ENCODE peak calls at places on chromosomes 3 and 15, in six cellular contexts. V, H, I, B, Q and M are unnamed samples.

GRCh38 chr3:129615751-129616281 is 9.3 kb upstream of the PLXND1 start:
- DNase-seq in V (no peak), H (peak), I (no peak), B (no peak), Q (no peak), M (no peak)

GRCh38 chr3:128351476-128352085 is 115.1 kb downstream of the DNAJB8 start:
- DNase-seq in V (no peak), H (no peak), I (no peak), B (no peak), Q (no peak), M (no peak)

GRCh38 chr3:62589078-62589477 is 215.7 kb upstream of the FEZF2 start:
- DNase-seq in V (no peak), H (no peak), I (no peak), B (no peak), Q (no peak), M (no peak)

GRCh38 chr15:85579957-85580694 is 199.7 kb downstream of the AKAP13 start:
- DNase-seq in V (no peak), H (peak), I (no peak), B (no peak), Q (no peak), M (no peak)

GRCh38 chr15:71542836-71543235 is 267.5 kb upstream of the NR2E3 start:
- DNase-seq in V (no peak), H (no peak), I (no peak), B (no peak), Q (no peak), M (no peak)

GRCh38 chr15:91807122-91807521 is 46.4 kb upstream of the SLCO3A1 start:
- DNase-seq in V (no peak), H (no peak), I (no peak), B (no peak), Q (no peak), M (no peak)

GRCh38 chr15:38509152-38509551 is 55.2 kb downstream of the FAM98B start:
- DNase-seq in V (no peak), H (no peak), I (no peak), B (no peak), Q (no peak), M (no peak)

GRCh38 chr3:177124882-177125281 is 72.4 kb downstream of the TBL1XR1 start:
- DNase-seq in V (no peak), H (no peak), I (no peak), B (no peak), Q (peak), M (no peak)

GRCh38 chr3:196842567-196843434 is 24.9 kb upstream of the SENP5 start:
- DNase-seq in V (no peak), H (no peak), I (no peak), B (no peak), Q (no peak), M (no peak)

GRCh38 chr3:133573054-133573628 is 345 bp upstream of the CDV3 start:
- DNase-seq in V (peak), H (peak), I (peak), B (peak), Q (peak), M (peak)

GRCh38 chr15:58425185-58425584 is 6.6 kb upstream of the LIPC start:
- DNase-seq in V (no peak), H (no peak), I (no peak), B (no peak), Q (no peak), M (no peak)

GRCh38 chr3:157336252-157337009 is 100.2 kb upstream of the PTX3 start:
- DNase-seq in V (no peak), H (no peak), I (no peak), B (no peak), Q (no peak), M (no peak)

GRCh38 chr3:47910777-47911440 is 105.3 kb downstream of the MAP4 start:
- DNase-seq in V (no peak), H (no peak), I (no peak), B (no peak), Q (peak), M (no peak)

GRCh38 chr3:54917172-54917571 is 10.7 kb downstream of the LRTM1 start:
- DNase-seq in V (no peak), H (no peak), I (no peak), B (no peak), Q (no peak), M (no peak)

GRCh38 chr3:107882881-107883280 is 207.9 kb downstream of the CD47 start:
- DNase-seq in V (no peak), H (no peak), I (no peak), B (no peak), Q (no peak), M (no peak)

GRCh38 chr15:86183765-86184491 is 104.3 kb downstream of the AGBL1 start:
- DNase-seq in V (no peak), H (no peak), I (no peak), B (no peak), Q (no peak), M (no peak)

GRCh38 chr15:62739507-62739906 is 303.0 kb upstream of the TPM1 start:
- DNase-seq in V (no peak), H (no peak), I (no peak), B (no peak), Q (peak), M (no peak)

GRCh38 chr15:37015476-37015875 is 84.9 kb downstream of the MEIS2 start:
- DNase-seq in V (no peak), H (no peak), I (no peak), B (no peak), Q (no peak), M (no peak)

GRCh38 chr3:46695177-46695961 is 1.9 kb upstream of the ALS2CL start:
- DNase-seq in V (no peak), H (peak), I (peak), B (peak), Q (no peak), M (peak)

GRCh38 chr3:127304121-127304744 is 16.4 kb upstream of the PRR20G start:
- DNase-seq in V (no peak), H (peak), I (no peak), B (peak), Q (peak), M (no peak)

GRCh38 chr15:55917881-55918296 is 75.5 kb downstream of the NEDD4 start:
- DNase-seq in V (no peak), H (peak), I (no peak), B (peak), Q (peak), M (no peak)

GRCh38 chr3:126678691-126679317 is 23.9 kb upstream of the TXNRD3 start:
- DNase-seq in V (no peak), H (peak), I (no peak), B (peak), Q (no peak), M (no peak)

GRCh38 chr3:130692455-130692854 is 54.2 kb downstream of the PIK3R4 start:
- DNase-seq in V (no peak), H (no peak), I (no peak), B (no peak), Q (peak), M (no peak)

GRCh38 chr3:49401758-49402157 is 10.0 kb downstream of the RHOA start:
- DNase-seq in V (no peak), H (no peak), I (no peak), B (no peak), Q (no peak), M (no peak)

GRCh38 chr3:150421799-150422548 is 13.9 kb downstream of the TSC22D2 start:
- DNase-seq in V (no peak), H (no peak), I (no peak), B (no peak), Q (peak), M (no peak)

GRCh38 chr3:192449036-192449435 is 278.3 kb downstream of the FGF12 start:
- DNase-seq in V (no peak), H (no peak), I (no peak), B (no peak), Q (no peak), M (no peak)

GRCh38 chr3:100400424-100400781 is 486 bp downstream of the TOMM70 start:
- DNase-seq in V (peak), H (peak), I (peak), B (peak), Q (peak), M (peak)

GRCh38 chr3:160801386-160802118 is 45.5 kb downstream of the PPM1L start:
- DNase-seq in V (no peak), H (peak), I (no peak), B (no peak), Q (no peak), M (no peak)

GRCh38 chr15:73957276-73957675 is 31.0 kb downstream of the LOXL1 start:
- DNase-seq in V (no peak), H (no peak), I (no peak), B (no peak), Q (peak), M (no peak)

GRCh38 chr3:42265059-42265991 is 660 bp downstream of the CCK start:
- DNase-seq in V (no peak), H (no peak), I (no peak), B (no peak), Q (no peak), M (no peak)

GRCh38 chr15:90915216-90915807 is 12.2 kb downstream of the MAN2A2 start:
- DNase-seq in V (peak), H (no peak), I (no peak), B (no peak), Q (no peak), M (no peak)

GRCh38 chr3:23761440-23761896 is 44.3 kb upstream of the UBE2E1 start:
- DNase-seq in V (no peak), H (peak), I (no peak), B (peak), Q (peak), M (no peak)

GRCh38 chr3:182697345-182697919 is 95.9 kb upstream of the ATP11B start:
- DNase-seq in V (peak), H (no peak), I (no peak), B (no peak), Q (no peak), M (no peak)

GRCh38 chr15:51622269-51623180 is at the start of gene DMXL2:
- DNase-seq in V (peak), H (peak), I (peak), B (peak), Q (peak), M (peak)

GRCh38 chr15:51621155-51621554 is 1.4 kb downstream of the DMXL2 start:
- DNase-seq in V (no peak), H (no peak), I (no peak), B (no peak), Q (no peak), M (no peak)

GRCh38 chr15:51623386-51623938 is 891 bp upstream of the DMXL2 start:
- DNase-seq in V (no peak), H (peak), I (no peak), B (no peak), Q (no peak), M (no peak)

GRCh38 chr15:51620647-51621046 is 1.9 kb downstream of the DMXL2 start:
- DNase-seq in V (no peak), H (no peak), I (no peak), B (no peak), Q (no peak), M (no peak)

GRCh38 chr15:51621917-51622268 is 678 bp downstream of the DMXL2 start:
- DNase-seq in V (peak), H (peak), I (peak), B (peak), Q (peak), M (peak)
- TF ChIP-seq CTCF in V (no peak), H (no peak), I (no peak), B (no peak), Q (no peak), M (peak)

DNA sequence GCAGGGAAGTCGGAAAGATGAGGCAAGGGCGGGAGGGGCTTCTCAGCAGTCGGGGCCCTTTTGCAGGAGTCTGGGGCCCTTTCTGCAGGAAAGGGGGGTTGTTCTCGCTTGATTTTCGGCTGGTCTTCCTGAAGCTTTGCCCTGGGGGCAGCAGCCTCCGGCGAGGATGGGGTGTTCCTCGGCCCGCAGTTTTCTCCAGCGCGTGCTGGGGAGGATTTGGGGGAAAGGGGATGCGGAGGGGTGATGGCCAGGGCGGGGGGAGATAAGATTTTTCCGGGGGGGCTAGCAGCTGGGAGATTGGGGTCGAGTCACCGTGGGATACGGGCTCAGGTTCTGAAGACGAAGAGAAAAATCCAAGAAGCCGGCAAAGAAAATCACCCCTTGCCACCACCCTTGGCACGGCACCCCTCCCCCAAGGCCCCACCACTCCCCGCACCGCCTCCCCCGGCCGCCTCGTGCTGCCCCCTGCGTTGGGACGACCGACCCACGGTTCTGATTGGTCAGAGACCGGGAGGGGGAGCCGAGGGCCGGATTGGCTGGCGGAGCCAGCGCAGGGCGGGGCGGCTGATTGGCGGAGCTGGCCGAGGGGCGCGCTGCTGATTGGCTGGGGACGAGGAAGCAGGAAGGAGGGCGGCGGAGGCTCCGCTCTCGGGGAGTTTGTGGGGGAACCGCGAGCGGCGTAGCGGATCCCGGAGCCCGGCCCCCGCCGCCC is at the start of gene BAHD1:
- DNase-seq in V (peak), H (peak), I (peak), B (peak), Q (peak), M (peak)
- TF ChIP-seq CTCF in V (no peak), H (no peak), I (no peak), B (no peak), Q (no peak), M (peak)

GRCh38 chr3:185519021-185519420 is 20.2 kb upstream of the TMEM41A start:
- DNase-seq in V (no peak), H (no peak), I (no peak), B (no peak), Q (peak), M (no peak)
- TF ChIP-seq CTCF in V (no peak), H (no peak), I (peak), B (no peak), Q (peak), M (no peak)

DNA sequence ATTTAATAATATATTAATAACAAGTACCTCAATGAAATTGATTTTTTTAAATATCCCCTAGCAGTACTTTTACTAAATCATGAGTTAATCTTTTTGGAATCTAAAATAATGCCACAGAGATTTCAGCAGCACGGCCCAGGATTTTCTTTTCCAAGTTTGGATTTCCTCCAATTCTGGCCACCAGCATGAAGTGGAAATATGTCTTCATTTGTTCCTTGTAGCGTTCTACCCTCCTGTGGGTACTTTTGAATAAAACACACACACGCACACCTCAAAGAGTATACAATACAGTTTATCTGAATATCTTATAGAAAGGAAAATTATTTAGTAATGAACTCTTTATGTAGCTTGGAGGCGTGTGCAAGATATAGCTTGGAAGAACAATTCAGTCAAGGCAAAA is 125.1 kb upstream of the STT3B start:
- DNase-seq in V (no peak), H (no peak), I (no peak), B (no peak), Q (no peak), M (no peak)
- TF ChIP-seq CTCF in V (no peak), H (no peak), I (no peak), B (no peak), Q (no peak), M (no peak)

DNA sequence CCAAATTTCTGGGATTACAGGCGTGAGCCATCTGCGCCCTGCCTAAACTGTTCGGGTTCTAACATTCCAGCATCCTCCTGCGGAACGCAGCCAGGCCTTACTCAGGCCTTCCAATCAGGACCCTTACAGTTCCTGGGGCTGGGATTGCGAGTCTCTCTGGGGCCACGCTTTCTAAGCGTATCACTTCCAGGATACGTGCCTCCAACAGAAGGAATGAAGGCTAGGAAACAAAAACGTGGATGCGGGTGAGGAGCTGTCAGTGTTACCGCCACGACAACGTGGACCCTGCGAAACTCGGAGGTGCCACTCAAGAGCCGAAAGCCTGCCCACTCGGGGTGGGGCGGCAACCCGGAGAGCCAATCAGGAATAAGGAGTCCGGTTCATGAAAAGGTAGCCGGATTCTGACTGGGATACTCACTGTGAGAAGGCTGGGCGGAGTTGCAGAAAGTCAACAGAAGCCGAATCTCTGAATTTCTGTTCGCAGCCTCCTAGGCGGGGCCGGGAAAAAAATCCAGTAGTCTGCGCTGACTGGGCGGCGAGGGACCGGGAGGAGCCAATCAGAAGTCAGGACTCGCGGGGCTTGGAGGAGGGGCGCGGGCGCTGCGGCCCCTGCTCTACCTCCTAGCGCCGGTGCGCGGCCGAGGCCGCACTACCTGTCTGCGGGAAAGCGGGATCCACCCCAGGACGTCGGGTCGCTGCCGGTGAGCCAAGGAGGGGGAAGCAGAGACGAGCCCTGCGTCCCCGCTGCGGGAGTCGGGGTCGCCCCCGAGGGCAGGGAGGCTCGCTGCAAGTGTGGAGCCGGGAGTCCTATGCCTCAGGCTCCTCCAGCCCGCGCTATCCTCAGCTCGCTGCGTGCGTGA is at the start of gene HYKK:
- DNase-seq in V (peak), H (peak), I (peak), B (peak), Q (peak), M (peak)
- TF ChIP-seq CTCF in V (no peak), H (no peak), I (peak), B (peak), Q (no peak), M (no peak)

GRCh38 chr3:67109651-67110204 is 111.6 kb downstream of the KBTBD8 start:
- DNase-seq in V (no peak), H (peak), I (no peak), B (peak), Q (peak), M (no peak)
- TF ChIP-seq CTCF in V (peak), H (peak), I (peak), B (peak), Q (peak), M (peak)

GRCh38 chr3:70127192-70127591 is 127.7 kb downstream of the SAMMSON start:
- DNase-seq in V (no peak), H (no peak), I (no peak), B (no peak), Q (no peak), M (no peak)
- TF ChIP-seq CTCF in V (no peak), H (no peak), I (no peak), B (no peak), Q (no peak), M (no peak)

DNA sequence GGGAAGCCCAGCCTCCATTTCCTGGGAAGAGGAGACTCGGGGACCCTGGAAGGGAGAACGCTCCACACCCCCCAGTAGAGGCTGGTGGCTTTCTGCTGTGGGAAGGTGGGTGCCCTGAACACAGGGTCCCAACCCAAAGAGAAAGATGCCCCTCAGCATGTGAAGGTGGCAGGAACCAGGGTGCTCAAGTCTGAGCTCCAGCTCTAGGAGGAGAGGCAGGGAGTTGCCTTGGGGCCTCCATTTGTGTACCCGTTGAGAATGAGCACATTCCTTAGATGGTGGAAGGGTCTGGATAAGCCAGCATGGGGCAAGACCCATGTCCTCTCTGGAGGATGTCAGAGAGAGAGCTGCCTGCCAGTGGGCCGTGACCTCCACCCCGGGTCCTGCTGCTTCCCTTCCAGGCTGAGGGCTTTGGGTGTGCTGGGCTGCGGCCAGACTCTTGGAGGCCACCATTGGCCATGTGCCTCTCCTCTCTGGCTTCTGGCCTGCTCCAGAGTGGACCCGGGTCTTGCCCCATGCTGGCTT is 212.3 kb downstream of the TBC1D2B start:
- DNase-seq in V (no peak), H (no peak), I (no peak), B (no peak), Q (no peak), M (no peak)
- TF ChIP-seq CTCF in V (no peak), H (no peak), I (no peak), B (no peak), Q (no peak), M (no peak)

DNA sequence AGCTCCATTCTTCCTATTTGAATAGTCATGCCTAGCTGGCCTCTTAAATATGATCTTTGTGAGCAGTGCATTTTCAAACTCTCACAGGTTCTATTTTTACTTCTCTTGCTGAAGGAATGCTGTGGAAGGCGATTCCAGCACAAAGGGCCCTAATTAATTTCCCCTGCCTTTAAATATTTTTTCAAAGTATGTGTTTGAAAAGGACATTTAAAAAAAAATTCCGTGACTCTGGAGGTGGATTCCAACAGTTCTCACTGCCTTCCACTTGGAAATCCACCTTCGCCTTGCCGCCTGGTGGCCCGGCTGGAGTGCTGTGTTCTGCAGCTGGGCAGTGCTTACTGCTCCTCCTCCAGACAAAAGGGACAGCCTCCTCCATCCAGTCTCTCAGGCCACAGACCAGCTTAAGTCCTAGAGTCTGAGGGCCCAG is 61.5 kb upstream of the CORO2B start:
- DNase-seq in V (no peak), H (no peak), I (no peak), B (no peak), Q (no peak), M (no peak)
- TF ChIP-seq CTCF in V (no peak), H (no peak), I (peak), B (no peak), Q (no peak), M (no peak)